ENCODE peak calls at places on chromosomes 5 and 9, in eight cellular contexts. One of them, this sample, is unnamed.

GRCh38 chr9:96655198-96655851 is at the start of gene PRXL2C:
- DNase-seq in heart left ventricle: peak
- DNase-seq in NCI-H2081: peak
- DNase-seq in C1 segment of cervical spinal cord: peak
- DNase-seq in WERI-Rb-1: peak
- DNase-seq in activated naive CD4-positive, alpha-beta T cell: peak
- DNase-seq in heart right ventricle: peak
- DNase-seq in foreskin keratinocyte: peak
- DNase-seq in this sample: peak

GRCh38 chr5:132265336-132266030 is 8.0 kb downstream of the PDLIM4 start:
- DNase-seq in C1 segment of cervical spinal cord: no peak
- DNase-seq in foreskin keratinocyte: peak
- DNase-seq in WERI-Rb-1: no peak
- DNase-seq in activated naive CD4-positive, alpha-beta T cell: no peak
- DNase-seq in heart left ventricle: peak
- DNase-seq in NCI-H2081: no peak
- DNase-seq in heart right ventricle: peak
- DNase-seq in this sample: peak

GRCh38 chr5:2991884-2992283 is 240.4 kb upstream of the IRX2 start:
- DNase-seq in C1 segment of cervical spinal cord: no peak
- DNase-seq in NCI-H2081: no peak
- DNase-seq in WERI-Rb-1: no peak
- DNase-seq in heart left ventricle: no peak
- DNase-seq in activated naive CD4-positive, alpha-beta T cell: no peak
- DNase-seq in heart right ventricle: no peak
- DNase-seq in foreskin keratinocyte: no peak
- DNase-seq in this sample: no peak

GRCh38 chr9:127805620-127806019 is 2.9 kb downstream of the FPGS start:
- DNase-seq in NCI-H2081: peak
- DNase-seq in heart right ventricle: no peak
- DNase-seq in foreskin keratinocyte: no peak
- DNase-seq in WERI-Rb-1: peak
- DNase-seq in activated naive CD4-positive, alpha-beta T cell: peak
- DNase-seq in heart left ventricle: peak
- DNase-seq in C1 segment of cervical spinal cord: no peak
- DNase-seq in this sample: no peak

GRCh38 chr5:52824827-52825226 is 37.1 kb downstream of the ITGA1 start:
- DNase-seq in heart left ventricle: no peak
- DNase-seq in foreskin keratinocyte: no peak
- DNase-seq in NCI-H2081: no peak
- DNase-seq in WERI-Rb-1: no peak
- DNase-seq in C1 segment of cervical spinal cord: no peak
- DNase-seq in heart right ventricle: no peak
- DNase-seq in activated naive CD4-positive, alpha-beta T cell: no peak
- DNase-seq in this sample: no peak

GRCh38 chr9:3467593-3468219 is 58.1 kb downstream of the RFX3 start:
- DNase-seq in heart left ventricle: peak
- DNase-seq in heart right ventricle: peak
- DNase-seq in C1 segment of cervical spinal cord: peak
- DNase-seq in NCI-H2081: peak
- DNase-seq in WERI-Rb-1: peak
- DNase-seq in foreskin keratinocyte: peak
- DNase-seq in activated naive CD4-positive, alpha-beta T cell: peak
- DNase-seq in this sample: peak

GRCh38 chr5:1945606-1946005 is 62.9 kb upstream of the IRX4 start:
- DNase-seq in NCI-H2081: no peak
- DNase-seq in C1 segment of cervical spinal cord: no peak
- DNase-seq in activated naive CD4-positive, alpha-beta T cell: no peak
- DNase-seq in heart left ventricle: no peak
- DNase-seq in foreskin keratinocyte: no peak
- DNase-seq in heart right ventricle: no peak
- DNase-seq in WERI-Rb-1: no peak
- DNase-seq in this sample: no peak

GRCh38 chr5:73445708-73446630 is 2.6 kb downstream of the FOXD1 start:
- DNase-seq in C1 segment of cervical spinal cord: no peak
- DNase-seq in NCI-H2081: no peak
- DNase-seq in activated naive CD4-positive, alpha-beta T cell: no peak
- DNase-seq in foreskin keratinocyte: no peak
- DNase-seq in heart left ventricle: no peak
- DNase-seq in heart right ventricle: no peak
- DNase-seq in WERI-Rb-1: no peak
- DNase-seq in this sample: no peak

GRCh38 chr9:73437758-73438157 is 286.1 kb downstream of the ANXA1 start:
- DNase-seq in C1 segment of cervical spinal cord: no peak
- DNase-seq in foreskin keratinocyte: peak
- DNase-seq in heart right ventricle: no peak
- DNase-seq in activated naive CD4-positive, alpha-beta T cell: no peak
- DNase-seq in heart left ventricle: no peak
- DNase-seq in WERI-Rb-1: no peak
- DNase-seq in NCI-H2081: no peak
- DNase-seq in this sample: no peak

GRCh38 chr5:58255970-58256369 is 203.9 kb downstream of the PLK2 start:
- DNase-seq in heart right ventricle: no peak
- DNase-seq in heart left ventricle: no peak
- DNase-seq in activated naive CD4-positive, alpha-beta T cell: no peak
- DNase-seq in foreskin keratinocyte: no peak
- DNase-seq in C1 segment of cervical spinal cord: no peak
- DNase-seq in WERI-Rb-1: no peak
- DNase-seq in NCI-H2081: no peak
- DNase-seq in this sample: no peak

GRCh38 chr5:138502121-138502520 is 36.8 kb downstream of the EGR1 start:
- DNase-seq in C1 segment of cervical spinal cord: no peak
- DNase-seq in WERI-Rb-1: no peak
- DNase-seq in NCI-H2081: no peak
- DNase-seq in foreskin keratinocyte: no peak
- DNase-seq in activated naive CD4-positive, alpha-beta T cell: no peak
- DNase-seq in heart right ventricle: no peak
- DNase-seq in heart left ventricle: no peak
- DNase-seq in this sample: no peak

GRCh38 chr5:116410345-116410890 is 164.2 kb downstream of the SEMA6A start:
- DNase-seq in heart left ventricle: no peak
- DNase-seq in WERI-Rb-1: no peak
- DNase-seq in C1 segment of cervical spinal cord: no peak
- DNase-seq in activated naive CD4-positive, alpha-beta T cell: no peak
- DNase-seq in foreskin keratinocyte: no peak
- DNase-seq in heart right ventricle: no peak
- DNase-seq in NCI-H2081: no peak
- DNase-seq in this sample: no peak

GRCh38 chr5:71937906-71938698 is 169.2 kb upstream of the MAP1B start:
- DNase-seq in heart left ventricle: no peak
- DNase-seq in heart right ventricle: no peak
- DNase-seq in activated naive CD4-positive, alpha-beta T cell: no peak
- DNase-seq in foreskin keratinocyte: no peak
- DNase-seq in WERI-Rb-1: no peak
- DNase-seq in C1 segment of cervical spinal cord: no peak
- DNase-seq in NCI-H2081: peak
- DNase-seq in this sample: no peak

GRCh38 chr5:179393078-179393477 is 47.8 kb upstream of the ADAMTS2 start:
- DNase-seq in activated naive CD4-positive, alpha-beta T cell: no peak
- DNase-seq in heart right ventricle: no peak
- DNase-seq in NCI-H2081: no peak
- DNase-seq in heart left ventricle: no peak
- DNase-seq in C1 segment of cervical spinal cord: no peak
- DNase-seq in foreskin keratinocyte: peak
- DNase-seq in WERI-Rb-1: no peak
- DNase-seq in this sample: no peak

GRCh38 chr9:18485691-18486090 is 11.7 kb downstream of the ADAMTSL1 start:
- DNase-seq in activated naive CD4-positive, alpha-beta T cell: no peak
- DNase-seq in heart left ventricle: no peak
- DNase-seq in heart right ventricle: no peak
- DNase-seq in foreskin keratinocyte: no peak
- DNase-seq in WERI-Rb-1: no peak
- DNase-seq in C1 segment of cervical spinal cord: no peak
- DNase-seq in NCI-H2081: no peak
- DNase-seq in this sample: no peak

GRCh38 chr9:113221800-113222481 is 597 bp downstream of the SLC31A1 start:
- DNase-seq in activated naive CD4-positive, alpha-beta T cell: no peak
- DNase-seq in foreskin keratinocyte: no peak
- DNase-seq in WERI-Rb-1: no peak
- DNase-seq in heart right ventricle: no peak
- DNase-seq in NCI-H2081: peak
- DNase-seq in heart left ventricle: no peak
- DNase-seq in C1 segment of cervical spinal cord: no peak
- DNase-seq in this sample: no peak

GRCh38 chr9:126773004-126773607 is 31.7 kb upstream of the ZBTB43 start:
- DNase-seq in heart right ventricle: no peak
- DNase-seq in C1 segment of cervical spinal cord: no peak
- DNase-seq in WERI-Rb-1: peak
- DNase-seq in heart left ventricle: no peak
- DNase-seq in foreskin keratinocyte: no peak
- DNase-seq in NCI-H2081: no peak
- DNase-seq in activated naive CD4-positive, alpha-beta T cell: no peak
- DNase-seq in this sample: no peak

GRCh38 chr9:129972816-129973215 is 70.2 kb downstream of the FNBP1 start:
- DNase-seq in NCI-H2081: no peak
- DNase-seq in activated naive CD4-positive, alpha-beta T cell: no peak
- DNase-seq in heart left ventricle: no peak
- DNase-seq in heart right ventricle: no peak
- DNase-seq in foreskin keratinocyte: no peak
- DNase-seq in WERI-Rb-1: no peak
- DNase-seq in C1 segment of cervical spinal cord: no peak
- DNase-seq in this sample: no peak

GRCh38 chr5:168613396-168613795 is 34.2 kb upstream of the PANK3 start:
- DNase-seq in C1 segment of cervical spinal cord: no peak
- DNase-seq in heart right ventricle: no peak
- DNase-seq in activated naive CD4-positive, alpha-beta T cell: no peak
- DNase-seq in foreskin keratinocyte: no peak
- DNase-seq in NCI-H2081: no peak
- DNase-seq in WERI-Rb-1: no peak
- DNase-seq in heart left ventricle: no peak
- DNase-seq in this sample: no peak

GRCh38 chr9:85942913-85943729 is 2.2 kb downstream of the NAA35 start:
- DNase-seq in activated naive CD4-positive, alpha-beta T cell: no peak
- DNase-seq in C1 segment of cervical spinal cord: no peak
- DNase-seq in foreskin keratinocyte: no peak
- DNase-seq in heart right ventricle: no peak
- DNase-seq in NCI-H2081: peak
- DNase-seq in heart left ventricle: no peak
- DNase-seq in WERI-Rb-1: no peak
- DNase-seq in this sample: no peak

GRCh38 chr5:21152611-21153010 is 1164.6 kb upstream of the CDH18 start:
- DNase-seq in activated naive CD4-positive, alpha-beta T cell: no peak
- DNase-seq in heart left ventricle: no peak
- DNase-seq in foreskin keratinocyte: peak
- DNase-seq in WERI-Rb-1: no peak
- DNase-seq in heart right ventricle: no peak
- DNase-seq in NCI-H2081: peak
- DNase-seq in C1 segment of cervical spinal cord: no peak
- DNase-seq in this sample: no peak

GRCh38 chr5:32534056-32534455 is 51.3 kb upstream of the SUB1 start:
- DNase-seq in heart left ventricle: no peak
- DNase-seq in activated naive CD4-positive, alpha-beta T cell: no peak
- DNase-seq in NCI-H2081: no peak
- DNase-seq in C1 segment of cervical spinal cord: no peak
- DNase-seq in heart right ventricle: no peak
- DNase-seq in foreskin keratinocyte: no peak
- DNase-seq in WERI-Rb-1: no peak
- DNase-seq in this sample: no peak

GRCh38 chr9:859251-859650 is 17.8 kb downstream of the DMRT1 start:
- DNase-seq in NCI-H2081: no peak
- DNase-seq in heart left ventricle: no peak
- DNase-seq in heart right ventricle: no peak
- DNase-seq in WERI-Rb-1: no peak
- DNase-seq in C1 segment of cervical spinal cord: no peak
- DNase-seq in foreskin keratinocyte: no peak
- DNase-seq in activated naive CD4-positive, alpha-beta T cell: no peak
- DNase-seq in this sample: no peak

GRCh38 chr5:5886353-5886752 is 463.9 kb downstream of the ICE1 start:
- DNase-seq in NCI-H2081: no peak
- DNase-seq in C1 segment of cervical spinal cord: no peak
- DNase-seq in foreskin keratinocyte: no peak
- DNase-seq in activated naive CD4-positive, alpha-beta T cell: no peak
- DNase-seq in WERI-Rb-1: no peak
- DNase-seq in heart left ventricle: no peak
- DNase-seq in heart right ventricle: no peak
- DNase-seq in this sample: no peak

GRCh38 chr5:94777163-94777885 is 158.9 kb downstream of the SLF1 start:
- DNase-seq in heart left ventricle: no peak
- DNase-seq in NCI-H2081: peak
- DNase-seq in foreskin keratinocyte: no peak
- DNase-seq in C1 segment of cervical spinal cord: no peak
- DNase-seq in WERI-Rb-1: no peak
- DNase-seq in heart right ventricle: no peak
- DNase-seq in activated naive CD4-positive, alpha-beta T cell: no peak
- DNase-seq in this sample: no peak

GRCh38 chr5:95891499-95891898 is 69.0 kb upstream of the GLRX start:
- DNase-seq in heart right ventricle: no peak
- DNase-seq in activated naive CD4-positive, alpha-beta T cell: no peak
- DNase-seq in C1 segment of cervical spinal cord: no peak
- DNase-seq in NCI-H2081: no peak
- DNase-seq in heart left ventricle: no peak
- DNase-seq in WERI-Rb-1: no peak
- DNase-seq in foreskin keratinocyte: no peak
- DNase-seq in this sample: no peak